ENCODE peak calls at places on chromosomes 2 and 18, in four cellular contexts. L is PC-3, O is right lobe of liver, P is A549. M is an unnamed sample. For H3K4me1, the result is how much of the 10 kb centered on the place peaks cover.

GRCh38 chr18:56748698-56749268 is 97.6 kb downstream of the WDR7 start:
- DNase-seq in L (peak), O (no peak), P (peak), M (no peak)

GRCh38 chr18:57294547-57294946 is 57.8 kb upstream of the ST8SIA3 start:
- DNase-seq in L (no peak), O (no peak), P (no peak), M (no peak)

GRCh38 chr2:159922563-159922962 is 124.6 kb upstream of the CD302 start:
- DNase-seq in L (peak), O (no peak), P (no peak), M (no peak)

GRCh38 chr2:191249131-191249813 is 4.1 kb downstream of the MYO1B start:
- DNase-seq in L (no peak), O (peak), P (no peak), M (no peak)

GRCh38 chr2:210559167-210559566 is 2.8 kb downstream of the CPS1 start:
- DNase-seq in L (no peak), O (no peak), P (peak), M (no peak)

GRCh38 chr2:239839306-239839705 is 185.8 kb downstream of the NDUFA10 start:
- DNase-seq in L (no peak), O (no peak), P (no peak), M (no peak)

GRCh38 chr2:229489016-229489415 is 217.9 kb upstream of the PID1 start:
- DNase-seq in L (peak), O (no peak), P (peak), M (no peak)

GRCh38 chr2:207683438-207683837 is 28.0 kb upstream of the CCNYL1 start:
- DNase-seq in L (peak), O (no peak), P (peak), M (no peak)

GRCh38 chr2:28613616-28614501 is 118.0 kb downstream of the PLB1 start:
- DNase-seq in L (peak), O (no peak), P (no peak), M (peak)

GRCh38 chr2:115910270-115910669 is 1467.8 kb downstream of the DPP10 start:
- DNase-seq in L (peak), O (no peak), P (peak), M (no peak)

GRCh38 chr2:69462780-69463179 is 25.5 kb upstream of the NFU1 start:
- DNase-seq in L (no peak), O (no peak), P (no peak), M (no peak)

GRCh38 chr2:208195477-208195876 is 5.6 kb upstream of the C2orf80 start:
- DNase-seq in L (no peak), O (no peak), P (no peak), M (no peak)

DNA sequence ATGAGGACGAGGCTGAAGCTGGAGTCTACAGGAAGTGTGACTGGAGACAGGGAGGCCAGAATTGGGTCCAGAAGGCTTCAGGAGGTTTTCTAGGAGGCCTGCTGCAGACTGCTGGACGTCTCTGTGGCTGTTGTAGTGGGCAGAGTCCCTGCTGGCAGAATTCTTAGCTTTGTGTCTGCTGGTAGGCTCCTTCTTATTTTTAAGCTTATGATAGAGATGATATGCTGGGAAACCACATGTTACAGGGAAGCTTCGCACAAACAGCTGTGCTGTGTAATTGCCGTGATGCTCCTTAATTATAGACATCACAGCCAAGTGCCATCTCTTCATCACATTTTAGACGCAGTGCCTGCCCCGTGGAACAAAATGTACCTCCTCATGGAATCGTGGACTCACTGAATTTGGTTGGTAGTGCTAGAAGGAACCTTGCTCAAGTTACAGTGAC is 143.9 kb downstream of the FHOD3 start:
- DNase-seq in L (no peak), O (no peak), P (no peak), M (no peak)
- H3K4me3 ChIP-seq in L (no peak), O (no peak), P (no peak), M (no peak)

DNA sequence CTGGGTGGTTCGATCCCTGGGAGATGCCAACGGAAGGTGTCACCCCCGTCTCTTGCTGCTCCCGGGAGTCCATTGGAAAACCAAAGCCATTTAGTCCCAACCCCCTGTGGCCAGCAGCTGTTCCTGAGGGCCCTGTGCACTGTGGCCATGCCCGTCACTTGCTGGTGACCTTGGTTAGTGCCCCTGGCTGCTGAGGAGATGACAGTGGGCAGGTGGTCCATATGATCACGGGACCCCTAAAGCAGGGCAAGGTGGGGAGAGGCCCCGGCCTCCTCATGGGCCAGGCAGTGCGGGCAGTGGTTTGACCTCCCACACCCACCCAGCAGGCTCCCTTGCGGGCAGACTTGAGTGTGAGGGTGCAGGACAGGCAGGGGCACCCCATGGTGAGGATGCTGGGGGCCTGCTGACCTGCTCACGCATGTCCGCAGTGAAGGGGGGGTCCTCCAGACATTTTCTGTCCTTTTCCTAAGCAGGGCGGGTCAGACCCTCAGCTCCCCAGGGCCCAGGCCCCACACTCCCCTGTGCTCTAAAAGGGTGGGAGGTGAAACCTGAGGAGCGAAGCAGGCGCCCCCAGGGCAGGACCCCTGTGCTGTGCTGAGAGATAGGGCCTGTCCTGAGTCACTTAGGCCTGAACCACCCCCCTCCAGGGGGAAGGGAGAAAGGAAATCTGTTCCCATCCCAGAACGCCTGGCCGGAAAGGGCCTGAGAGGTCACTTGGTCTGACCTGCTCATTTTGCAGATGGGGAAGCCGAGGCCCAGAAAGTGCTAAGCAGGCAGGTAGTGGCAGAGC is 6.8 kb downstream of the ITM2C start:
- DNase-seq in L (no peak), O (peak), P (no peak), M (no peak)
- H3K4me1 ChIP-seq in L (under half), O (under half), P (under half), M (under half)

GRCh38 chr2:196160101-196160500 is 11.3 kb downstream of the STK17B start:
- DNase-seq in L (peak), O (no peak), P (peak), M (peak)
- H3K4me3 ChIP-seq in L (peak), O (peak), P (no peak), M (no peak)

GRCh38 chr2:98478861-98479770 is 34.5 kb downstream of the INPP4A start:
- DNase-seq in L (no peak), O (no peak), P (no peak), M (no peak)

GRCh38 chr2:98477506-98477905 is 32.8 kb downstream of the INPP4A start:
- DNase-seq in L (no peak), O (no peak), P (no peak), M (no peak)

GRCh38 chr2:98476192-98476868 is 31.7 kb downstream of the INPP4A start:
- DNase-seq in L (peak), O (no peak), P (no peak), M (peak)

GRCh38 chr2:98477036-98477435 is 32.4 kb downstream of the INPP4A start:
- DNase-seq in L (no peak), O (no peak), P (no peak), M (no peak)

GRCh38 chr2:98478088-98478551 is 33.5 kb downstream of the INPP4A start:
- DNase-seq in L (no peak), O (no peak), P (no peak), M (no peak)
- H3K4me1 ChIP-seq in L (half or more), O (under half), P (under half), M (under half)

GRCh38 chr2:118088051-118089014 is at the start of gene INSIG2:
- DNase-seq in L (peak), O (peak), P (peak), M (peak)

GRCh38 chr2:118094503-118094902 is 6.2 kb downstream of the INSIG2 start:
- DNase-seq in L (no peak), O (no peak), P (no peak), M (no peak)

GRCh38 chr2:118089015-118089800 is 937 bp downstream of the INSIG2 start:
- DNase-seq in L (peak), O (peak), P (peak), M (peak)

GRCh38 chr2:118090387-118091139 is 2.3 kb downstream of the INSIG2 start:
- DNase-seq in L (no peak), O (no peak), P (no peak), M (no peak)

GRCh38 chr2:118091140-118091478 is 2.8 kb downstream of the INSIG2 start:
- DNase-seq in L (no peak), O (no peak), P (no peak), M (no peak)
- H3K4me3 ChIP-seq in L (peak), O (no peak), P (no peak), M (no peak)

DNA sequence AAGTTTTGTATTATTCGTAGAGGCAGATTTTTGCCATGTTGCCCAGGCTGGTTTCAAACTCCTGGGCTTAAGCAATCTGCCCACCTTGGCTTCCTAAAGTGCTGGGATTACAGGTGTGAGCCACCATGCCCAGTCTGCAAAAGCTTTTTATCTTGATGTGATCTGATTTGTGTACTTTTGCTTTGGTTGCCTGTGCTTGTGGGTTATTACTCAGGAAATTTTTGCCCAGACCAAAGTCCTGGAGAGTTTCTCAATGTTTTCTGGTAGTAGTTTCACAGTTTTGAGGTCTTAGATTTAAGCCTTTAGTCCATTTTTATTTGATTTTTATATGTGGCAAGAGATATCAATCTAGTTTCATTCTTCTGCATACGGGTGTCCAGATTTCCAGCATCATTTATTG is 42.4 kb downstream of the SYT4 start:
- DNase-seq in L (no peak), O (peak), P (no peak), M (no peak)
- H3K4me1 ChIP-seq in L (under half), O (under half), P (under half), M (under half)

GRCh38 chr2:8427211-8427610 is 254.6 kb upstream of the ID2 start:
- DNase-seq in L (no peak), O (no peak), P (no peak), M (no peak)
- H3K4me3 ChIP-seq in L (no peak), O (no peak), P (no peak), M (no peak)

GRCh38 chr2:96734899-96735585 is 4.8 kb downstream of the LMAN2L start:
- DNase-seq in L (no peak), O (no peak), P (no peak), M (no peak)
- H3K4me1 ChIP-seq in L (under half), O (under half), P (under half), M (under half)